ENCODE peak calls at places on chromosomes 2 and 18, in four cellular contexts. R is fibroblast of lung, O is fibroblast of the aortic adventitia, I is prostate gland. Y is an unnamed sample.

GRCh38 chr2:210363876-210364275 is 48.9 kb upstream of the MYL1 start:
- DNase-seq in R (no peak), I (no peak), O (no peak), Y (no peak)

GRCh38 chr18:9985641-9986040 is 71.8 kb downstream of the VAPA start:
- DNase-seq in I (no peak), O (no peak), R (no peak), Y (no peak)

GRCh38 chr2:102141011-102141914 is 1.3 kb upstream of the IL1R1 start:
- DNase-seq in I (no peak), O (peak), R (peak), Y (no peak)

GRCh38 chr2:168118733-168119518 is 128.5 kb downstream of the STK39 start:
- DNase-seq in O (peak), I (peak), R (peak), Y (peak)

GRCh38 chr2:171386627-171387026 is 47.2 kb downstream of the METTL8 start:
- DNase-seq in I (no peak), R (no peak), O (no peak), Y (no peak)

GRCh38 chr2:238022594-238023157 is 38.1 kb upstream of the SCLY start:
- DNase-seq in R (no peak), O (no peak), I (no peak), Y (no peak)

GRCh38 chr18:69487488-69488394 is 87.1 kb downstream of the DOK6 start:
- DNase-seq in I (no peak), R (no peak), O (no peak), Y (no peak)

GRCh38 chr2:27162151-27163121 is 13.6 kb downstream of the TCF23 start:
- DNase-seq in O (peak), I (no peak), R (peak), Y (no peak)

GRCh38 chr2:153972412-153972811 is 100.7 kb downstream of the GALNT13 start:
- DNase-seq in O (no peak), R (no peak), I (no peak), Y (no peak)

GRCh38 chr2:234098675-234099195 is 48.2 kb downstream of the SPP2 start:
- DNase-seq in R (peak), I (no peak), O (no peak), Y (no peak)

GRCh38 chr2:1759611-1759930 is 15.3 kb upstream of the PXDN start:
- DNase-seq in I (no peak), O (no peak), R (no peak), Y (no peak)

GRCh38 chr2:128172191-128172590 is 81.2 kb downstream of the UGGT1 start:
- DNase-seq in R (no peak), I (no peak), O (no peak), Y (no peak)

GRCh38 chr2:221641181-221641871 is 69.2 kb upstream of the EPHA4 start:
- DNase-seq in I (no peak), O (peak), R (peak), Y (no peak)

GRCh38 chr2:34601561-34601960 is 1002.5 kb upstream of the FAM98A start:
- DNase-seq in I (no peak), O (no peak), R (no peak), Y (no peak)

GRCh38 chr2:53500181-53500580 is 267.4 kb upstream of the CHAC2 start:
- DNase-seq in R (peak), O (no peak), I (peak), Y (no peak)

GRCh38 chr18:42414756-42415454 is 459.9 kb downstream of the PIK3C3 start:
- DNase-seq in I (peak), O (peak), R (peak), Y (no peak)

GRCh38 chr18:54163458-54163857 is 61.0 kb downstream of the MBD2 start:
- DNase-seq in R (no peak), O (no peak), I (no peak), Y (no peak)

GRCh38 chr2:186966015-186966414 is 117.0 kb upstream of the ZSWIM2 start:
- DNase-seq in I (no peak), R (no peak), O (no peak), Y (no peak)

GRCh38 chr18:59909289-59910036 is 9.7 kb downstream of the PMAIP1 start:
- DNase-seq in O (peak), I (no peak), R (peak), Y (no peak)

GRCh38 chr18:59907660-59908059 is 7.9 kb downstream of the PMAIP1 start:
- DNase-seq in I (no peak), R (no peak), O (no peak), Y (no peak)

GRCh38 chr18:59907172-59907571 is 7.4 kb downstream of the PMAIP1 start:
- DNase-seq in I (no peak), R (no peak), O (no peak), Y (no peak)

GRCh38 chr18:59910967-59911366 is 11.2 kb downstream of the PMAIP1 start:
- DNase-seq in I (no peak), O (peak), R (peak), Y (peak)

DNA sequence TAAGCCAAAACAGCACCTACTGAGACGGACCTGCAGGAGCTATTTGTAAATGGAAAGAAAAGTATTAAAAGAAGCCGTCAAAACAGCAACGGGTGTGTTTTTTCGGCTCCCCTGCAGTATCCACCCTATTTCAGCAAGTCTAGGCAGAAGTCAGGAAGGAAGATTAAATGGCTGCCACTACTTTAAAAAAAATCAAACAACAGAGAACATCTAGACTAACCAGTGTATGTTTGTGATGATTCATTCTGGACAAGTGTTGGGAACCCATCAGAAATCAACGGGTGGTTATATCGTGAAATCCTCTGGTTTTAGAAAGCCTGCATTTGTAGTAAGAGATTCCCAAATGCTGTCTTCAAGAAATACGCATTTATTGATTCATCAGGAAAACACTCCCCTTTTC is 9.0 kb downstream of the PMAIP1 start:
- DNase-seq in O (no peak), R (peak), I (no peak), Y (no peak)
- H3K4me3 ChIP-seq in O (no peak), R (no peak), I (no peak), Y (no peak)

GRCh38 chr2:169185711-169186110 is 116.3 kb downstream of the DHRS9 start:
- DNase-seq in O (no peak), R (no peak), I (no peak), Y (no peak)

GRCh38 chr2:169189123-169189522 is 119.8 kb downstream of the DHRS9 start:
- DNase-seq in I (no peak), O (no peak), R (peak), Y (no peak)

GRCh38 chr2:169193624-169194023 is 124.3 kb downstream of the DHRS9 start:
- DNase-seq in R (no peak), O (no peak), I (no peak), Y (no peak)

DNA sequence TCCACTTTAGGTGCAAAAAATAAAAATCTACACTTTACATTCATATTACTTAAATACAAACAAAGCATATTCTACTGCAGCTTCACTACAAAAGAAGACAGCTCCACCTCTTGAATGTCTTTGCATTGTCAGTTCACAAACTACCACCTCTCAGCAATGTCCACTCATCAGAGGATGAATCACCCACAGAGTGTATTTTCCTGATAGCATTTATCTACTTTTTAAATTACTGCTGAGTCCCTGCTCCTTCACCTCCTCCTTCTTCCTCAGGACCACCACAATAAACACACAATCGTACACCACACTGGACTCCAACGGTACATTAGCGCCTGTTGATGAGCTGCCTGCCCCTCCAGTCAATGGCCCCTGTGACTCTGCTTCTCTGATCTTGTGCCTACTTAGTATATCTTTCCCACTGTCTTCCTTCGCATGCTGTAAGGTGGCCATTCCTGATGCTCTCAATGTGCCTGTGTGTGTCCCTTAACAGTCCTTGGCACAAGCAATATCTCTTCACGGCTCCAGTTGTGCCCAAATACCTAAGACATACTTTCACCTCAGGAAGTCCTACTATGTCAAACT is 120.9 kb downstream of the DHRS9 start:
- DNase-seq in I (no peak), O (no peak), R (no peak), Y (no peak)
- TF ChIP-seq CTCF in I (no peak), O (no peak), R (no peak), Y (no peak)

GRCh38 chr2:199463708-199464613 is 6.2 kb upstream of the SATB2 start:
- DNase-seq in I (no peak), R (no peak), O (no peak), Y (no peak)
- H3K4me3 ChIP-seq in I (peak), R (peak), O (peak), Y (peak)

DNA sequence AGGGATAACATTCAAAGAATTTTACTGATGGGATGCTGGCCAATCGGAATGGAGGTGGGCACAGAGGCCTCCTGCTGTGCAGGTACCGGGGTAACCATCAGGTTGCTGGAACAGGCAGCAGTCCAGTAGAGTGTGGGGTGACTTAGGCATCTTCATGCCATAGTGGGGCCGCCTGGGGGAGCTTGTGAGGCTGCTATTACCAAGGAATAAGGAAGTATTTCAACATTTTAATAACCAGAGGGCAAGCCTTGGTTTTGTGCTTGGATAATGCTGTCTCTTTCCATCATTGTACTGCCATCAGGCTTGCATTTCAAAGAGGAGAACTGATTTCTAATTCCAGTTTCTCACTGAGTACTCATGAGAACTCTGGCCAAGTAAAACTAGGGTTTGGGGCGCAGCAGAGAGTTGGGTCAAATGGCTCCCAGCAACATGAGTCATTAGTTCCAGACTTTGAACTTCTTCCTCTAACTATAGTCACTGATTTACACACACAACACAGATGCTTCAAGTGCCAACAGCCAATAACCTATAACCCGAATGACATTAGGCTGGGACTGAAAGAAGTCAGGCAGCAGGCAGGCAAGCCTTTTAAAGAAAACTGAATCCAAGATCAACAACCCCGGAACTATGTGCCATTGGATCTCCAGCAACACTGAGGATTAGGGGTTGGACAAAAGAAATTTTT is 56.1 kb upstream of the FHL2 start:
- DNase-seq in I (no peak), O (peak), R (peak), Y (peak)
- TF ChIP-seq CTCF in I (no peak), O (peak), R (peak), Y (peak)

GRCh38 chr2:227323818-227324217 is 1.2 kb upstream of the MFF start:
- DNase-seq in I (no peak), R (no peak), O (no peak), Y (no peak)

GRCh38 chr2:227325824-227326195 is 759 bp downstream of the MFF start:
- DNase-seq in I (peak), R (peak), O (peak), Y (no peak)

GRCh38 chr2:227325056-227325823 is at the start of gene MFF:
- DNase-seq in O (peak), I (peak), R (peak), Y (peak)

GRCh38 chr2:227324671-227325055 is 388 bp upstream of the MFF start:
- DNase-seq in O (no peak), R (no peak), I (peak), Y (no peak)

DNA sequence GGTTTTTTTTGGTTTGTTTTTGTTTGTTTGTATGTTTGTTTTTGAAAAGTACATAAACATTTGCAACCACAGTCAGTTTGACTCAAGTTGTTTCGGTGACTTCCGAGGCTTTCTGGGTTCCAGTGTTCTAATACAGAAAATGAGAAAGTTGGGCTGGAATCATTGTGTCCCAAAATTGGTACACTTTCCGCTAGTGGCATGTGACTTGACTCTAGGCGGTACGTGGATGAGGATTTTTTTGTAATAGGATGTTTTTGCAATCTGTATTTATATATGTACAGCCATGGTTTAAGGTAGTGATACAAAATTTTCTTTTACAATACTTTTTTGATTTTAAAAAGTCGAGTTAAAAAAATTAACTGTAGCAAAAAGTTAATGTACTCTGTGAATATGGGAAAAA is 1.7 kb downstream of the MFF start:
- DNase-seq in O (peak), R (no peak), I (no peak), Y (no peak)
- H3K4me3 ChIP-seq in O (peak), R (peak), I (no peak), Y (peak)

DNA sequence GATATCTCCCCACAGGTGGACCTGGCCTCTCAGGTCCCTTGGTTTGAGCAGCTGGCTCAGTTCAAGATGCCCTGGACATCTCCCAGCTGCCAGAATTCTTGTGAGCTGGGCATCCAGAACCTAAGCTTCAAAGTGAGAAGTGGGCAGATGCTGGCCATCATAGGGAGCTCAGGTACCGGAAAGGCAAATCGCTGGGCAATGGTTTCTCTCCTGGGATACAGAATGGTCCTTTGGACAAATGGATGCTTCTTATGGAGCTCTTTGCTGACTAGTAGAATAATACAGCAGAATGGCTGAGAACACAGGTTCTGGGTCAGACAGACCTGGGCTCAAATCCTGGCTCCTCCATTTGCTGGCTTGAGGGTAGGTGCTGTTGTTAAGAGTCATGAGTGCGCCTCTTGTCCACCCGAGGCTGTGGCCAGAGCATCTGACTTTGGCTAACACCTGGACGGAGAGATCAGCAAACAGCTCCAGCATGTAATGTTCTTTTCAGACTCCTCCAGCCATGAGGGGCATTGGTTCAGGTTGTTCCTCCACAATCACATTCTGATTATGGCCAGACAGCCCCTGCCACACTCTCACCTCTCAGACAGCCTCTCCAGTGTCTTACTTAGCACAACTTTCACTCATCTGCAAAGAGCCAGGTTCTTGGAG is 7.5 kb downstream of the ABCG8 start:
- DNase-seq in I (no peak), R (no peak), O (no peak), Y (no peak)
- TF ChIP-seq CTCF in I (no peak), R (no peak), O (no peak), Y (no peak)

DNA sequence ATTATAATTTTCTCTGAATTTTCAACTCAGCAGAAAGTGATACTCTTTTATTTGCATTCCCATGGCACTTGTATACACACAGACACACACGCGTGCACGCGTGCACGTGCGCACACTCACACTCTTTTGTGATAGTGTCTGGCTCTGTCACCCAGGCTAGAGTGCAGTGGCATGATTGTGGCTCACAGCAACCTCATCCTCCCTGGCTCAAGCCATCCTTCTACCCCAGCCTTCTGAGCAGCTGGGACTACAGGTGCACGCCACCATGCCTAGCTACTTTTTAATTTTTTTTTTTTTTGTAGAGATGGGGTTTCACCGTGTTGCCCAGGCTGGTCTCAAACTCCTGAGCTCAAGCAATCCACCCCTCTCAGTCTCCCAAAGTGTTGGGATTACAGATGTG is 123.2 kb downstream of the MC4R start:
- DNase-seq in R (no peak), O (no peak), I (no peak), Y (no peak)
- H3K4me3 ChIP-seq in R (no peak), O (no peak), I (no peak), Y (no peak)